ENCODE peak calls at places on chromosomes 6 and 20, in seven cellular contexts. One of them, this sample, is unnamed.

GRCh38 chr6:131995924-131996323 is 44.8 kb upstream of the CCN2 start:
- DNase-seq in heart right ventricle: no peak
- DNase-seq in right atrium auricular region: no peak
- DNase-seq in left ventricle myocardium inferior: no peak
- DNase-seq in endothelial cell of umbilical vein: peak
- DNase-seq in HL-60: no peak
- DNase-seq in stomach: no peak
- DNase-seq in this sample: peak

GRCh38 chr6:17277256-17277655 is 3.9 kb upstream of the RBM24 start:
- DNase-seq in heart right ventricle: no peak
- DNase-seq in right atrium auricular region: no peak
- DNase-seq in left ventricle myocardium inferior: no peak
- DNase-seq in endothelial cell of umbilical vein: no peak
- DNase-seq in HL-60: no peak
- DNase-seq in stomach: no peak
- DNase-seq in this sample: no peak

GRCh38 chr6:15462717-15463525 is 199.9 kb downstream of the DTNBP1 start:
- DNase-seq in heart right ventricle: no peak
- DNase-seq in right atrium auricular region: no peak
- DNase-seq in left ventricle myocardium inferior: no peak
- DNase-seq in endothelial cell of umbilical vein: no peak
- DNase-seq in HL-60: no peak
- DNase-seq in stomach: no peak
- DNase-seq in this sample: peak

GRCh38 chr6:159984268-159984786 is 15.4 kb downstream of the IGF2R start:
- DNase-seq in heart right ventricle: no peak
- DNase-seq in right atrium auricular region: no peak
- DNase-seq in left ventricle myocardium inferior: no peak
- DNase-seq in endothelial cell of umbilical vein: no peak
- DNase-seq in HL-60: no peak
- DNase-seq in stomach: no peak
- DNase-seq in this sample: no peak

GRCh38 chr20:11845311-11845710 is 72.4 kb upstream of the BTBD3 start:
- DNase-seq in heart right ventricle: no peak
- DNase-seq in right atrium auricular region: no peak
- DNase-seq in left ventricle myocardium inferior: no peak
- DNase-seq in endothelial cell of umbilical vein: no peak
- DNase-seq in HL-60: no peak
- DNase-seq in stomach: no peak
- DNase-seq in this sample: no peak

GRCh38 chr6:45003400-45003799 is 324.7 kb upstream of the RUNX2 start:
- DNase-seq in heart right ventricle: no peak
- DNase-seq in right atrium auricular region: no peak
- DNase-seq in left ventricle myocardium inferior: no peak
- DNase-seq in endothelial cell of umbilical vein: no peak
- DNase-seq in HL-60: peak
- DNase-seq in stomach: no peak
- DNase-seq in this sample: no peak

GRCh38 chr20:2314759-2315439 is 19.1 kb downstream of the TGM3 start:
- DNase-seq in heart right ventricle: peak
- DNase-seq in right atrium auricular region: peak
- DNase-seq in left ventricle myocardium inferior: peak
- DNase-seq in endothelial cell of umbilical vein: no peak
- DNase-seq in HL-60: peak
- DNase-seq in stomach: no peak
- DNase-seq in this sample: peak

GRCh38 chr6:55255061-55255571 is 72.2 kb upstream of the GFRAL start:
- DNase-seq in heart right ventricle: no peak
- DNase-seq in right atrium auricular region: no peak
- DNase-seq in left ventricle myocardium inferior: no peak
- DNase-seq in endothelial cell of umbilical vein: no peak
- DNase-seq in HL-60: no peak
- DNase-seq in stomach: no peak
- DNase-seq in this sample: no peak

GRCh38 chr6:154931741-154932424 is 63.2 kb upstream of the TIAM2 start:
- DNase-seq in heart right ventricle: no peak
- DNase-seq in right atrium auricular region: no peak
- DNase-seq in left ventricle myocardium inferior: no peak
- DNase-seq in endothelial cell of umbilical vein: no peak
- DNase-seq in HL-60: no peak
- DNase-seq in stomach: no peak
- DNase-seq in this sample: no peak

GRCh38 chr6:3239110-3239830 is 11.8 kb upstream of the TUBB2B start:
- DNase-seq in heart right ventricle: no peak
- DNase-seq in right atrium auricular region: no peak
- DNase-seq in left ventricle myocardium inferior: no peak
- DNase-seq in endothelial cell of umbilical vein: no peak
- DNase-seq in HL-60: no peak
- DNase-seq in stomach: no peak
- DNase-seq in this sample: no peak

GRCh38 chr6:21111399-21111725 is 482.2 kb upstream of the SOX4 start:
- DNase-seq in heart right ventricle: no peak
- DNase-seq in right atrium auricular region: no peak
- DNase-seq in left ventricle myocardium inferior: no peak
- DNase-seq in endothelial cell of umbilical vein: peak
- DNase-seq in HL-60: no peak
- DNase-seq in stomach: peak
- DNase-seq in this sample: no peak

GRCh38 chr6:83461438-83461837 is 30.6 kb upstream of the ME1 start:
- DNase-seq in heart right ventricle: no peak
- DNase-seq in right atrium auricular region: no peak
- DNase-seq in left ventricle myocardium inferior: no peak
- DNase-seq in endothelial cell of umbilical vein: no peak
- DNase-seq in HL-60: no peak
- DNase-seq in stomach: no peak
- DNase-seq in this sample: no peak

DNA sequence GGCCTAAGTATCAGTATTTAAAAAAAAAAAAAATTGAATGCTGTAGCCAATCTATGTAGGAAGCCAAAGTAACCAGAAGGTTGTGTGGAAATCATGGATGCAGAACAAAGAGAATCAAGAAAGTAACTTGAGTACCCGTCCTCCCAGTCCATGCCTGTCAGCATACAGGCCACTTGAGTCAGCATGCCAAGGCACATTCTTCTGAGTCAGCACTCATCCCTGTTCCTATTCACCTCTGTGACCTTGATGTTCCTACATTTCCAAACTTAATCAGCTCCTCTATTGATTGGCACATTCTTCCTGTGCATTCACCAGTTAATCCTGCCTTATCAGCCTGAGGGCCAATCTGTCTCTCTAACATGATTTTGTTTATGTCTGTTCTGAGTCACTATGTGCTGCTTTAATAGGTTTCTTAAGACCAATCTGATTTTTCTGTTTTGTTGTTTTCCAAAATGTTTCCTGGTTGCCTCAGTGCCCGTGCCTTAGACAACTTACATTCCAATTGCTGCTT is 165.7 kb downstream of the KCNQ5 start:
- DNase-seq in heart right ventricle: no peak
- DNase-seq in right atrium auricular region: no peak
- DNase-seq in left ventricle myocardium inferior: no peak
- DNase-seq in endothelial cell of umbilical vein: peak
- DNase-seq in HL-60: no peak
- DNase-seq in stomach: no peak
- DNase-seq in this sample: peak
- H3K4me3 ChIP-seq in heart right ventricle: no peak
- H3K4me3 ChIP-seq in right atrium auricular region: no peak
- H3K4me3 ChIP-seq in left ventricle myocardium inferior: no peak
- H3K4me3 ChIP-seq in endothelial cell of umbilical vein: no peak
- H3K4me3 ChIP-seq in HL-60: no peak
- H3K4me3 ChIP-seq in stomach: no peak
- H3K4me3 ChIP-seq in this sample: no peak

GRCh38 chr20:21559305-21559704 is 45.4 kb upstream of the NKX2-2 start:
- DNase-seq in heart right ventricle: no peak
- DNase-seq in right atrium auricular region: no peak
- DNase-seq in left ventricle myocardium inferior: no peak
- DNase-seq in endothelial cell of umbilical vein: no peak
- DNase-seq in HL-60: no peak
- DNase-seq in stomach: no peak
- DNase-seq in this sample: no peak
- H3K4me3 ChIP-seq in heart right ventricle: no peak
- H3K4me3 ChIP-seq in right atrium auricular region: no peak
- H3K4me3 ChIP-seq in left ventricle myocardium inferior: no peak
- H3K4me3 ChIP-seq in endothelial cell of umbilical vein: no peak
- H3K4me3 ChIP-seq in HL-60: no peak
- H3K4me3 ChIP-seq in stomach: no peak
- H3K4me3 ChIP-seq in this sample: no peak

GRCh38 chr6:33579828-33580714 is at the start of gene BAK1:
- DNase-seq in heart right ventricle: peak
- DNase-seq in right atrium auricular region: peak
- DNase-seq in left ventricle myocardium inferior: peak
- DNase-seq in endothelial cell of umbilical vein: peak
- DNase-seq in HL-60: peak
- DNase-seq in stomach: peak
- DNase-seq in this sample: peak
- H3K4me3 ChIP-seq in heart right ventricle: peak
- H3K4me3 ChIP-seq in right atrium auricular region: peak
- H3K4me3 ChIP-seq in left ventricle myocardium inferior: peak
- H3K4me3 ChIP-seq in endothelial cell of umbilical vein: peak
- H3K4me3 ChIP-seq in HL-60: peak
- H3K4me3 ChIP-seq in stomach: peak
- H3K4me3 ChIP-seq in this sample: peak

DNA sequence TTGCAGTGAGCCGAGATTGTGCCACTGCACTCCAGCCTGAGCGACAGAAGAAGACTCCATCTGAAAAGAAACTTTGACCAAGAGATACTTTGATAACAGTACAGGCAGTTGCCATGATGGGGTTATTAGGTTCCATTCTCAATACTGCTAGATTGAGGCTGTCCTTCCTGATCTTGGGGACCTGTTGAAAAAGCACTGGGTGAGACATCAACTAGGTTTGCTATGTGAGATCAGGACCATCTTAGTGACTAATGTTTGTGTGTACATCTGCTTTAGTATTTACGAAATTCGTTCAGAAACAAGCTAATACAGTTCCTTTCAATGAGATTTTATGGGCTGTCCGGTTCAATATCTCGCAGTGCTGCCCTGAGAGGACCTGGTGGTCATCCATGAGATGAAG is 2.6 kb downstream of the DSE start:
- DNase-seq in heart right ventricle: no peak
- DNase-seq in right atrium auricular region: no peak
- DNase-seq in left ventricle myocardium inferior: no peak
- DNase-seq in endothelial cell of umbilical vein: no peak
- DNase-seq in HL-60: no peak
- DNase-seq in stomach: no peak
- DNase-seq in this sample: no peak
- H3K4me3 ChIP-seq in heart right ventricle: no peak
- H3K4me3 ChIP-seq in right atrium auricular region: no peak
- H3K4me3 ChIP-seq in left ventricle myocardium inferior: no peak
- H3K4me3 ChIP-seq in endothelial cell of umbilical vein: no peak
- H3K4me3 ChIP-seq in HL-60: no peak
- H3K4me3 ChIP-seq in stomach: no peak
- H3K4me3 ChIP-seq in this sample: no peak

DNA sequence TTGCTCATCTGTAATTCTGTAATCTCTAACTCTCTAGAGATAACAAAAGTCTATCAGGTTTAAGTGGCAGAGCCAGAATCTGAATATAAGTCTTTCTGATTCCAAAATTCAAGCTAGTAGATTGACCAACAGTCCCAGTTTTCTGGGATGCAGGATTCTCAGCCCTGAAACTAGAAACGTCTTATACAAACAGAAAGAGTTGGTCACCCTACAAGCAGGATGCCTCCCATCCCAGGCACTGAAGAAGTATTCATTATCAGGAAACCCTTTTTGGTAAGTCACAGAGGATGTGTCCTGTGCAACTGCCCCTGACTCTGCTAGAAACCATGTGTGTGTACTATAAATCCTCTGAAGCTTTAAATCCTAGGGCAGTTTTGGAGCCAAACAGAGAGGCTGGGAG is 135.0 kb downstream of the CARMIL1 start:
- DNase-seq in heart right ventricle: no peak
- DNase-seq in right atrium auricular region: no peak
- DNase-seq in left ventricle myocardium inferior: no peak
- DNase-seq in endothelial cell of umbilical vein: no peak
- DNase-seq in HL-60: no peak
- DNase-seq in stomach: no peak
- DNase-seq in this sample: no peak
- H3K4me3 ChIP-seq in heart right ventricle: no peak
- H3K4me3 ChIP-seq in right atrium auricular region: no peak
- H3K4me3 ChIP-seq in left ventricle myocardium inferior: no peak
- H3K4me3 ChIP-seq in endothelial cell of umbilical vein: no peak
- H3K4me3 ChIP-seq in HL-60: no peak
- H3K4me3 ChIP-seq in stomach: no peak
- H3K4me3 ChIP-seq in this sample: no peak

This sample was measured in AG09309.